ENCODE peak calls at places on chromosomes 2 and 18, in four cellular contexts. P is fibroblast of lung, H is tibial artery, W is heart left ventricle. R is an unnamed sample.
A peak's percentile ranks its signal among the peaks of the same experiment; 100 is the strongest.

GRCh38 chr2:123811846-123812245 is 213.2 kb upstream of the CNTNAP5 start:
- DNase-seq in P (no peak), H (no peak), W (no peak), R (no peak)

GRCh38 chr2:170715062-170715931 is at the start of gene SP5:
- DNase-seq in P (peak; percentile 57), H (peak; percentile 51), W (peak; percentile 19), R (no peak)

GRCh38 chr2:162826901-162827300 is 11.7 kb downstream of the KCNH7 start:
- DNase-seq in P (peak; percentile 27), H (no peak), W (no peak), R (no peak)

GRCh38 chr2:62774555-62775366 is 69.2 kb downstream of the EHBP1 start:
- DNase-seq in P (peak; percentile 70), H (no peak), W (no peak), R (no peak)

GRCh38 chr18:13376298-13376840 is 157.8 kb downstream of the LDLRAD4 start:
- DNase-seq in P (peak; percentile 49), H (no peak), W (no peak), R (no peak)

GRCh38 chr18:47756364-47757016 is 174.0 kb downstream of the SMAD2 start:
- DNase-seq in P (peak; percentile 25), H (peak; percentile 38), W (peak; percentile 45), R (no peak)

GRCh38 chr18:70513502-70514171 is 224.8 kb downstream of the SOCS6 start:
- DNase-seq in P (no peak), H (no peak), W (no peak), R (no peak)

GRCh38 chr2:9303528-9304225 is 97.1 kb downstream of the ASAP2 start:
- DNase-seq in P (no peak), H (no peak), W (no peak), R (no peak)

GRCh38 chr2:9191044-9191481 is 15.5 kb upstream of the ASAP2 start:
- DNase-seq in P (peak; percentile 98), H (peak; percentile 92), W (peak; percentile 69), R (no peak)

GRCh38 chr18:32189723-32190591 is at the start of gene MEP1B:
- DNase-seq in P (no peak), H (no peak), W (no peak), R (no peak)

GRCh38 chr2:124080281-124081153 is 55.4 kb downstream of the CNTNAP5 start:
- DNase-seq in P (no peak), H (no peak), W (no peak), R (no peak)

GRCh38 chr2:11717623-11718022 is 28.8 kb upstream of the LPIN1 start:
- DNase-seq in P (no peak), H (no peak), W (no peak), R (no peak)

GRCh38 chr2:6780765-6781274 is 84.9 kb downstream of the CMPK2 start:
- DNase-seq in P (peak; percentile 11), H (peak; percentile 49), W (peak; percentile 75), R (no peak)

GRCh38 chr2:237731663-237732062 is 66.9 kb upstream of the RBM44 start:
- DNase-seq in P (peak; percentile 86), H (no peak), W (no peak), R (no peak)

GRCh38 chr2:196262606-196263005 is 91.2 kb upstream of the STK17B start:
- DNase-seq in P (no peak), H (no peak), W (no peak), R (no peak)

GRCh38 chr2:33602216-33602830 is 3.2 kb upstream of the FAM98A start:
- DNase-seq in P (peak; percentile 79), H (no peak), W (no peak), R (no peak)

GRCh38 chr2:20641123-20641985 is 9.5 kb downstream of the HS1BP3 start:
- DNase-seq in P (peak; percentile 89), H (peak; percentile 91), W (no peak), R (no peak)

GRCh38 chr2:177334940-177335543 is 57.5 kb upstream of the AGPS start:
- DNase-seq in P (peak; percentile 36), H (no peak), W (peak; percentile 24), R (no peak)

GRCh38 chr2:186068154-186068826 is 329.7 kb downstream of the FSIP2 start:
- DNase-seq in P (peak; percentile 12), H (no peak), W (peak; percentile 57), R (no peak)

GRCh38 chr18:57803119-57803969 is at the start of gene ATP8B1:
- DNase-seq in P (peak; percentile 79), H (peak; percentile 67), W (peak; percentile 84), R (no peak)

GRCh38 chr2:211944572-211944971 is 594.0 kb downstream of the ERBB4 start:
- DNase-seq in P (no peak), H (no peak), W (no peak), R (no peak)

GRCh38 chr18:43705850-43706249 is 428.6 kb upstream of the SYT4 start:
- DNase-seq in P (no peak), H (no peak), W (no peak), R (no peak)

GRCh38 chr2:180647651-180648050 is 332.8 kb upstream of the UBE2E3 start:
- DNase-seq in P (no peak), H (no peak), W (peak; percentile 34), R (no peak)

GRCh38 chr2:138395565-138396306 is 105.8 kb upstream of the SPOPL start:
- DNase-seq in P (peak; percentile 66), H (peak; percentile 64), W (no peak), R (no peak)

GRCh38 chr18:35185771-35186170 is 55.1 kb upstream of the ZNF397 start:
- DNase-seq in P (no peak), H (no peak), W (no peak), R (no peak)

GRCh38 chr18:26425148-26425531 is 123.2 kb downstream of the KCTD1 start:
- DNase-seq in P (peak; percentile 33), H (no peak), W (no peak), R (no peak)

GRCh38 chr2:71620851-71621251 is 167.5 kb downstream of the DYSF start:
- DNase-seq in P (no peak), H (no peak), W (no peak), R (no peak)

GRCh38 chr2:69686855-69687254 is 43.3 kb upstream of the AAK1 start:
- DNase-seq in P (no peak), H (no peak), W (no peak), R (no peak)

GRCh38 chr18:57110295-57110694 is 36.6 kb upstream of the BOD1L2 start:
- DNase-seq in P (no peak), H (no peak), W (no peak), R (no peak)

GRCh38 chr2:134190807-134191203 is 63.1 kb upstream of the MGAT5 start:
- DNase-seq in P (no peak), H (no peak), W (peak; percentile 58), R (no peak)

GRCh38 chr2:180507028-180507427 is 473.4 kb upstream of the UBE2E3 start:
- DNase-seq in P (no peak), H (no peak), W (no peak), R (no peak)

GRCh38 chr2:113251118-113251517 is 27.6 kb downstream of the PAX8 start:
- DNase-seq in P (no peak), H (no peak), W (no peak), R (no peak)

GRCh38 chr18:3397031-3397750 is 52.8 kb upstream of the TGIF1 start:
- DNase-seq in P (no peak), H (no peak), W (no peak), R (no peak)

GRCh38 chr18:73087291-73087977 is 219.6 kb upstream of the NETO1 start:
- DNase-seq in P (no peak), H (no peak), W (no peak), R (no peak)

GRCh38 chr2:120851116-120851773 is 115.6 kb downstream of the GLI2 start:
- DNase-seq in P (no peak), H (no peak), W (no peak), R (no peak)

DNA sequence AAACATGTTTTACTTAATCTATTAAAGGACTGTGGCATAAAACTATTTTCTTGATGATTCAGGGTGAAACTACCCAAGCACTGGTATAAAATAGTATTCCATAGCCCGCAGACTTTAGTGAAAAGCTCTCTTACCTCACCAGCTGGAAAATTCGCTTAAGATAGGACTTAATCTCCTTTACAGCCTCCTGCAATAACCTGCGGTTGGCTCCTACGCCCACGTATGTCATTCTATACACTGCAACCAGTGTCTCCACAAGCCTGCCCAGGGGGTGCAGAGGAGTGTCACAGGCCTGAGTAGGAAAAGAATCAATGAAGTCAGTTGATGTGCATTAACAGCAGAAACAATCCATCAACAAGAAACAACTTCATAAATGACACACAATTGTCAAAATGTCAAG is 11.3 kb upstream of the MPP4 start:
- DNase-seq in P (peak; percentile 51), H (no peak), W (no peak), R (no peak)
- H3K36me3 ChIP-seq in P (peaks cover 5% of the 10 kb centered on the region), H (peaks cover 69% of the 10 kb centered on the region), W (peaks cover 100% of the 10 kb centered on the region), R (peaks cover 47% of the 10 kb centered on the region)

GRCh38 chr2:41870257-41870570 is 177.6 kb upstream of the PKDCC start:
- DNase-seq in P (no peak), H (no peak), W (no peak), R (no peak)

GRCh38 chr2:41869542-41870256 is 178.1 kb upstream of the PKDCC start:
- DNase-seq in P (peak; percentile 40), H (peak; percentile 59), W (peak; percentile 75), R (no peak)

GRCh38 chr2:41867553-41867952 is 180.3 kb upstream of the PKDCC start:
- DNase-seq in P (no peak), H (no peak), W (no peak), R (no peak)

GRCh38 chr2:41863062-41863461 is 184.8 kb upstream of the PKDCC start:
- DNase-seq in P (no peak), H (no peak), W (no peak), R (no peak)

GRCh38 chr2:41865263-41865662 is 182.6 kb upstream of the PKDCC start:
- DNase-seq in P (no peak), H (no peak), W (no peak), R (no peak)
- H3K4me3 ChIP-seq in P (no peak overlapping the region), H (no peak overlapping the region), W (no peak overlapping the region), R (no peak overlapping the region)

DNA sequence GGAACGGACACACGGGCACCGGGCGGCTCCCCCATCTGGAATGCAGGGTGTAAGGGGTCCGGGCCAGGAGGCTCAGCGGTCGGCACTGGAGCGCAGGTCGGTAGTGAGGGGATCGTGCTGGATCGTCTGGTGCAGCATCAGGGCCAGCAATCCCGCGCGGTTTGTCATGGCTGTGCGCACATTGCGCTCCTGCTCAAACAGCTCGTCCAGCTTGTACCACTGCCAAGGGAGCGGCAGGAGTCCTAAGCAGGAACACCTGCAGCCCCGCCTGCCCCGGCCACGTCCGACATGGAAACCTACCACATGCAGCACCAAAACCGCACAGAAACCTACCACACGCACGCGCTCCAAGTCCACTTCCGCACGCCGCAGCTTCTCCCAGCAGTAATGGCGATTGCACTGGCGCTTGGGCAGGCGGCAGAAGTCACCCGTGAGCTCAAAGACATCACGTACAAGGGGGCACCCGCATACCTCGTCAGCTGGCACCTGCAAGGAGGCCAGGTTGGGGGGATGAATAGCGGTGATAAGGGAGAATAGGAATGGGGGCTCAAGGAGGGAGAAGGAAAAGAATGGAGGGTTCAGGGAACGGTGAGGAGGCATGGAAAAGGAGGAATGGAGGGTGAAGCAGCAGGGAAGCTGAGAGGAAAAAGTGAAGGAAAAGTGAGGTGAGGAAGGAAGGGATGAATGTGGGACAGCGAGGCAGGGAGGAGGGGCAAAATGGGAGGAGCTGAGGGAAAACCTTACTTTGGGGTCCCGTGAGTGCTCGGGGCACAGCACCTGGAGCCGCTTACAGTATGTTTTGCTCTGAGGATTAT is 1.4 kb upstream of the MBD1 start:
- DNase-seq in P (no peak), H (no peak), W (no peak), R (no peak)
- H3K36me3 ChIP-seq in P (peaks cover 29% of the 10 kb centered on the region), H (peaks cover 44% of the 10 kb centered on the region), W (peaks cover 28% of the 10 kb centered on the region), R (no peaks in the 10 kb centered on the region)

DNA sequence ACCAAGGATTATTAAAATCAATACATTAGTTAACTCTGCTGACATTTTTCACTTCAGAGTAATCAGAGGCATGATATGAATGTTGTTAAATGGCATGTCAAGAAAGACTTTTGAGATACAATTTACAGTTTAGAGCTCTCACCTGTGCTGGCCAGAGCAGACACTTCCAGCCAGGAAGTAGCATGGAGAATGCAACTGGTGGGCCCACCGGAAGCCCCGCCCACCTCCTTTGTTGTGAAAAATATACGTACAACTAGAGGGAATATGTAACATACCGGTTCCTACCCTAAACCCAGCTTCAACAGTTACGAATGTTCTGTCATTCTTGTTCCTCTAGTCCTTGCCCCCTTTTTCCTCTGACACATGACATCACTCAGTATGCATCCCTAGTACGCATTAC is 70.3 kb upstream of the ITM2C start:
- DNase-seq in P (peak; percentile 52), H (no peak), W (no peak), R (no peak)
- H3K4me3 ChIP-seq in P (peak overlapping the region; percentile 2), H (no peak overlapping the region), W (no peak overlapping the region), R (no peak overlapping the region)